ENCODE peak calls at places on chromosomes 7 and 10, in ten cellular contexts. J is heart left ventricle, P is A549, G is GM12878, I is right lobe of liver, A is K562, S is HCT116, F is lower leg skin, U is stomach, Y is NB4. Q is an unnamed sample.

GRCh38 chr7:132618956-132619305 is 42.7 kb upstream of the PLXNA4 start:
- DNase-seq in J (no peak), P (no peak), G (no peak), I (no peak), A (no peak), S (no peak), F (no peak), U (no peak), Y (no peak), Q (no peak)

GRCh38 chr10:21159669-21160068 is 262.6 kb upstream of the NEBL start:
- DNase-seq in J (no peak), P (no peak), G (no peak), I (no peak), A (no peak), S (no peak), F (no peak), U (no peak), Y (no peak), Q (no peak)

GRCh38 chr10:7773845-7774801 is 13.7 kb downstream of the KIN start:
- DNase-seq in J (no peak), P (no peak), G (no peak), I (peak), A (no peak), S (no peak), F (no peak), U (peak), Y (no peak), Q (no peak)

GRCh38 chr7:41054960-41055700 is 647.8 kb downstream of the INHBA start:
- DNase-seq in J (no peak), P (no peak), G (no peak), I (no peak), A (no peak), S (no peak), F (no peak), U (no peak), Y (no peak), Q (no peak)

GRCh38 chr10:48253970-48254657 is 20.4 kb downstream of the FRMPD2 start:
- DNase-seq in J (no peak), P (no peak), G (no peak), I (no peak), A (no peak), S (no peak), F (no peak), U (no peak), Y (no peak), Q (no peak)

GRCh38 chr7:140920745-140921144 is 4.0 kb downstream of the BRAF start:
- DNase-seq in J (no peak), P (no peak), G (no peak), I (no peak), A (no peak), S (no peak), F (no peak), U (no peak), Y (no peak), Q (no peak)

GRCh38 chr10:86801995-86802394 is 45.6 kb downstream of the BMPR1A start:
- DNase-seq in J (no peak), P (no peak), G (no peak), I (no peak), A (no peak), S (no peak), F (no peak), U (no peak), Y (no peak), Q (no peak)

GRCh38 chr10:26331376-26331775 is 106.8 kb upstream of the APBB1IP start:
- DNase-seq in J (no peak), P (no peak), G (no peak), I (no peak), A (no peak), S (no peak), F (no peak), U (no peak), Y (no peak), Q (no peak)

GRCh38 chr10:86312701-86313270 is 53.8 kb downstream of the GRID1 start:
- DNase-seq in J (no peak), P (no peak), G (no peak), I (no peak), A (no peak), S (no peak), F (no peak), U (no peak), Y (no peak), Q (no peak)

GRCh38 chr7:113085781-113086390 is 741 bp downstream of the GPR85 start:
- DNase-seq in J (no peak), P (peak), G (no peak), I (no peak), A (no peak), S (no peak), F (no peak), U (no peak), Y (peak), Q (no peak)

GRCh38 chr7:98250789-98251188 is 1.2 kb downstream of the TECPR1 start:
- DNase-seq in J (no peak), P (no peak), G (no peak), I (no peak), A (peak), S (no peak), F (no peak), U (no peak), Y (no peak), Q (no peak)

GRCh38 chr7:129680400-129680799 is 68.9 kb downstream of the NRF1 start:
- DNase-seq in J (no peak), P (no peak), G (no peak), I (no peak), A (no peak), S (no peak), F (no peak), U (no peak), Y (no peak), Q (no peak)

GRCh38 chr7:132113536-132114409 is 462.5 kb downstream of the PLXNA4 start:
- DNase-seq in J (no peak), P (no peak), G (no peak), I (no peak), A (peak), S (no peak), F (peak), U (no peak), Y (no peak), Q (no peak)

GRCh38 chr10:45495438-45496152 is 121.6 kb downstream of the ALOX5 start:
- DNase-seq in J (no peak), P (peak), G (no peak), I (no peak), A (peak), S (peak), F (no peak), U (no peak), Y (peak), Q (no peak)

GRCh38 chr7:98617960-98618418 is 904 bp downstream of the NPTX2 start:
- DNase-seq in J (no peak), P (no peak), G (no peak), I (no peak), A (no peak), S (no peak), F (no peak), U (no peak), Y (no peak), Q (no peak)

GRCh38 chr10:72261323-72262018 is 12.3 kb upstream of the DDIT4 start:
- DNase-seq in J (no peak), P (peak), G (peak), I (no peak), A (peak), S (no peak), F (no peak), U (peak), Y (peak), Q (no peak)

GRCh38 chr7:127254163-127254684 is 1.5 kb upstream of the GRM8 start:
- DNase-seq in J (no peak), P (no peak), G (no peak), I (no peak), A (no peak), S (no peak), F (no peak), U (no peak), Y (no peak), Q (no peak)

GRCh38 chr10:31770307-31770902 is 158.2 kb downstream of the ARHGAP12 start:
- DNase-seq in J (peak), P (no peak), G (no peak), I (peak), A (peak), S (no peak), F (no peak), U (peak), Y (peak), Q (no peak)

GRCh38 chr10:29257106-29257783 is 31.6 kb upstream of the LYZL1 start:
- DNase-seq in J (peak), P (peak), G (no peak), I (no peak), A (no peak), S (no peak), F (no peak), U (no peak), Y (peak), Q (no peak)

GRCh38 chr10:110860576-110861241 is 11.0 kb upstream of the PDCD4 start:
- DNase-seq in J (no peak), P (no peak), G (peak), I (no peak), A (no peak), S (no peak), F (peak), U (no peak), Y (peak), Q (no peak)

GRCh38 chr10:119653209-119653608 is 2.0 kb downstream of the BAG3 start:
- DNase-seq in J (no peak), P (no peak), G (no peak), I (no peak), A (no peak), S (no peak), F (no peak), U (no peak), Y (no peak), Q (no peak)

GRCh38 chr10:60139798-60140566 is 233.6 kb upstream of the CCDC6 start:
- DNase-seq in J (no peak), P (peak), G (no peak), I (no peak), A (no peak), S (no peak), F (no peak), U (no peak), Y (no peak), Q (no peak)

GRCh38 chr7:86926732-86927131 is 132.7 kb downstream of the ELAPOR2 start:
- DNase-seq in J (no peak), P (peak), G (no peak), I (no peak), A (peak), S (peak), F (no peak), U (peak), Y (peak), Q (no peak)

GRCh38 chr10:6401562-6402348 is 178.3 kb downstream of the PRKCQ start:
- DNase-seq in J (peak), P (peak), G (peak), I (peak), A (peak), S (peak), F (no peak), U (peak), Y (peak), Q (no peak)

GRCh38 chr10:89549510-89549909 is 14.1 kb upstream of the SLC16A12 start:
- DNase-seq in J (no peak), P (no peak), G (no peak), I (no peak), A (no peak), S (no peak), F (no peak), U (no peak), Y (no peak), Q (no peak)

GRCh38 chr7:11327633-11328032 is 354.0 kb downstream of the PHF14 start:
- DNase-seq in J (no peak), P (no peak), G (no peak), I (no peak), A (no peak), S (no peak), F (no peak), U (no peak), Y (no peak), Q (no peak)

GRCh38 chr7:132123763-132124162 is 452.5 kb downstream of the PLXNA4 start:
- DNase-seq in J (no peak), P (no peak), G (no peak), I (no peak), A (no peak), S (no peak), F (no peak), U (no peak), Y (no peak), Q (no peak)

GRCh38 chr7:150371131-150371995 is 2.7 kb downstream of the REPIN1 start:
- DNase-seq in J (no peak), P (no peak), G (no peak), I (no peak), A (peak), S (no peak), F (no peak), U (no peak), Y (no peak), Q (no peak)

GRCh38 chr10:2137549-2138174 is 400.3 kb upstream of the ADARB2 start:
- DNase-seq in J (no peak), P (peak), G (no peak), I (no peak), A (no peak), S (no peak), F (no peak), U (no peak), Y (peak), Q (no peak)
- TF ChIP-seq CTCF in J (no peak), P (no peak), G (peak), I (no peak), A (peak), S (no peak), F (no peak), U (peak), Y (peak), Q (no peak)

DNA sequence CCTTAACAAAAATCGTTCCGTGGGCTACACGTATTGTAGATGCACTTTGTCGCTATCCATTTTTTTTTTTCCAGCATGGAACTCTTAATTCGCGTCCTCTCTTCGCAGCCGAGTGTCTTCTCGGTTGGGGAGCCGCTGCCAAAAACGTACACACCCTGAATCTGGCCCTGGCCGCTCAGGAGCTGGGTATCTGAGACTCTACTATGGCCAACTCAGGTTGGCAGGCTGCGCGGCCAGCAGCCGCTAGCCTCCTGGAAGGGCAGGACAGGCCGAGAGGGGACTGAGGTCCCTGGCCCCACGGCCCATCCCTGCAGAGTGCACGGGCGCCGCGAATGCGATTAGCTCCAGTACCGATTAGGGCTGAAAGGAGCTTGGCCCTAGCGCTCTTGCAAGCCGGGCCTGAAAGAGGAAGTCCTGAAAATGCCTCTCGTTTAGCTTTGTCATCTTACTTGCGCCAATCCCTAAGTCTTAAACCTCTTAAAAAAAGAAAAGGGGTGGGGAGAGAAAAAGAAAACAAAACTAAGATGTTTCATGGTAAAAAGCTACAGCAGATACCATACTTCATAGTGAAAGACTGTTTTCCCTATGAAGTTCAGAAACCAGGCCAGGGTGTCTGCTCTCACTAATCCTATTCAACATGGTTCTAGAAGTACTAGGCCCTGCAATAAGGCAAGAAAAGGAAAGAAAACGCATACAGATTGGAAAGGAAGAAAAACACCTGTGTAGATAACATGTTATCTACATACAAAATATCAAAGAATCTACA is 113.2 kb upstream of the RHEB start:
- DNase-seq in J (peak), P (no peak), G (peak), I (peak), A (no peak), S (no peak), F (peak), U (peak), Y (peak), Q (peak)
- TF ChIP-seq POLR2A in J (no peak), P (no peak), G (peak), I (no peak), A (no peak), S (no peak), F (no peak), U (no peak), Y (no peak), Q (no peak)

GRCh38 chr10:64041185-64041988 is 520.2 kb downstream of the REEP3 start:
- DNase-seq in J (peak), P (peak), G (peak), I (peak), A (peak), S (peak), F (peak), U (peak), Y (peak), Q (peak)
- H3K4me3 ChIP-seq in J (peak), P (peak), G (peak), I (no peak), A (no peak), S (peak), F (no peak), U (peak), Y (no peak), Q (peak)

GRCh38 chr10:9211228-9211627 is 1156.7 kb downstream of the GATA3 start:
- DNase-seq in J (no peak), P (peak), G (no peak), I (no peak), A (no peak), S (no peak), F (no peak), U (no peak), Y (no peak), Q (no peak)
- TF ChIP-seq CTCF in J (no peak), P (peak), G (no peak), I (peak), A (no peak), S (no peak), F (no peak), U (no peak), Y (no peak), Q (no peak)

GRCh38 chr10:66780796-66781195 is 145.0 kb upstream of the LRRTM3 start:
- DNase-seq in J (no peak), P (no peak), G (no peak), I (no peak), A (no peak), S (no peak), F (no peak), U (no peak), Y (no peak), Q (no peak)

GRCh38 chr10:66783296-66783695 is 142.5 kb upstream of the LRRTM3 start:
- DNase-seq in J (no peak), P (no peak), G (no peak), I (no peak), A (no peak), S (no peak), F (no peak), U (no peak), Y (no peak), Q (no peak)

GRCh38 chr10:66784796-66785195 is 141.0 kb upstream of the LRRTM3 start:
- DNase-seq in J (no peak), P (no peak), G (no peak), I (no peak), A (no peak), S (no peak), F (no peak), U (no peak), Y (no peak), Q (no peak)

GRCh38 chr10:66782144-66782543 is 143.7 kb upstream of the LRRTM3 start:
- DNase-seq in J (no peak), P (no peak), G (no peak), I (no peak), A (no peak), S (no peak), F (no peak), U (no peak), Y (no peak), Q (no peak)

GRCh38 chr10:66782776-66783175 is 143.1 kb upstream of the LRRTM3 start:
- DNase-seq in J (no peak), P (no peak), G (no peak), I (no peak), A (no peak), S (no peak), F (no peak), U (no peak), Y (no peak), Q (no peak)
- TF ChIP-seq POLR2A in J (no peak), P (no peak), G (no peak), I (no peak), A (no peak), S (no peak), F (no peak), U (no peak), Y (no peak), Q (no peak)

GRCh38 chr10:122422266-122422980 is 32.0 kb upstream of the ARMS2 start:
- DNase-seq in J (no peak), P (no peak), G (no peak), I (no peak), A (no peak), S (no peak), F (no peak), U (no peak), Y (no peak), Q (no peak)
- H3K4me3 ChIP-seq in J (no peak), P (no peak), G (no peak), I (no peak), A (no peak), S (no peak), F (no peak), U (no peak), Y (no peak), Q (no peak)

GRCh38 chr10:43869669-43870322 is 221.1 kb upstream of the ZNF32 start:
- DNase-seq in J (no peak), P (no peak), G (no peak), I (no peak), A (no peak), S (no peak), F (peak), U (no peak), Y (no peak), Q (no peak)
- TF ChIP-seq CTCF in J (no peak), P (no peak), G (no peak), I (no peak), A (no peak), S (no peak), F (no peak), U (no peak), Y (no peak), Q (no peak)

DNA sequence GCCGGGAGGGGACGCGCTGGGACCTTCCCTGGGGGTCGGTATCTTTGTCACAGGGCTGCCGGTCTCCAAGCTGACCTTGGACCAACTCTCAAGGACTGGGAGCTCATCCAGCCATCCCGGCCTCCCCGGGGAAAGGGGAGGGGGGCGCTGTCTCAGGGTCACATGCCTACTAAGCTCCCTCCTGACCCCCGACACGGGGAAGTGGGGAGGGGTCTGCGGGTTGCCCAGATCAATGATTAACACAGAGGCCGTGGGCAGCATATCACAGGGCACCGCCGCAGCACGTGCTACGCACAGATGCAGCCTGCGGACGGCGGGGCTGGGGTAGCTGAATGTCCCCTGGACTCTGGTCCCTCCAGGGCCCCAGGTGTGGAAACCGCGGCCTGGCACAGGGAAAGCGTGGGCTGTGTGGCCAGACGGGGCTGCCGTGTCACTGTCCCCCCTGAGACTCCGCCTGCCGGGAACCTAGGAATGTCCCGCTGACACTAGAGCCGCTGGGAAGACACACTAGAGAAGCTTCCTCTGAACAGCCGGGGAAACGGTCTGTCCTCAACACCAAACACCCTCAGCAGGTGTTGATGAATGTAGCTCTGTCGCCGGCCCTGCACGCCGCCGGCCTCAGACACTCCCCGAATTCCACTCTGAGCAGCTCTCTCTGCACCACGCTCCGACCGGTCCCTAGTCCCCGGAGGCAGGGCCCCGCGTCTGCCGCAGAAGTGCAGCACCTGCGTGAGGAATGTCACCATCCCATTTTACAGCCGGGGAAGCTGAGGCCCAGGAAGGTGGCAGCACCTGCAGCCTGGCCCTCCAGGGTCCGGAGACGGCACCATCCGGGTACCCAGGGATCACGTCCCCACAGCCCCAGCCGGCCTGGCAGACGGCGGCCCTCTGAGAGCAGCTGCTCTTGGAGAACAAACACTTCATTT is 33.3 kb upstream of the PDGFA start:
- DNase-seq in J (no peak), P (no peak), G (no peak), I (no peak), A (no peak), S (no peak), F (no peak), U (no peak), Y (no peak), Q (no peak)
- TF ChIP-seq POLR2A in J (no peak), P (no peak), G (no peak), I (no peak), A (no peak), S (no peak), F (no peak), U (no peak), Y (no peak), Q (no peak)